ENCODE peak calls at places on chromosomes 12 and 14, in seven cellular contexts. T is lower lobe of right lung, E is AG04450, Z is omental fat pad, M is Peyer's patch, X is cardiac muscle cell, Q is PC-9. O is an unnamed sample.

GRCh38 chr12:112837629-112838191 is 46.2 kb downstream of the RPH3A start:
- DNase-seq in E (no peak), X (no peak), Q (peak), M (no peak), T (no peak), Z (no peak), O (no peak)

GRCh38 chr12:62785941-62786559 is 148.9 kb downstream of the PPM1H start:
- DNase-seq in M (no peak), E (peak), X (no peak), Q (peak), Z (no peak), T (no peak), O (no peak)

GRCh38 chr14:52043690-52044089 is 25.2 kb downstream of the NID2 start:
- DNase-seq in X (peak), T (no peak), M (peak), Z (no peak), E (no peak), Q (no peak), O (no peak)

GRCh38 chr14:81004575-81004974 is 49.2 kb downstream of the TSHR start:
- DNase-seq in T (no peak), E (no peak), M (no peak), Z (no peak), X (no peak), Q (no peak), O (no peak)

GRCh38 chr12:1657616-1658167 is 28.7 kb downstream of the WNT5B start:
- DNase-seq in Z (no peak), M (no peak), X (no peak), Q (peak), E (no peak), T (no peak), O (no peak)

GRCh38 chr14:52863339-52863700 is 71.9 kb upstream of the GNPNAT1 start:
- DNase-seq in E (no peak), X (no peak), Z (no peak), Q (no peak), T (no peak), M (no peak), O (no peak)

GRCh38 chr14:59022144-59022543 is 166.3 kb upstream of the DAAM1 start:
- DNase-seq in Q (no peak), M (no peak), E (no peak), Z (no peak), X (no peak), T (no peak), O (no peak)

GRCh38 chr14:64536488-64537245 is 3.9 kb upstream of the HSPA2 start:
- DNase-seq in Q (peak), M (no peak), X (no peak), T (no peak), Z (no peak), E (peak), O (no peak)

GRCh38 chr12:118625050-118625675 is 248.8 kb downstream of the SUDS3 start:
- DNase-seq in Q (no peak), X (no peak), T (no peak), M (no peak), Z (no peak), E (no peak), O (no peak)

GRCh38 chr14:76311410-76311758 is 64.6 kb upstream of the ESRRB start:
- DNase-seq in X (no peak), T (no peak), M (no peak), Q (no peak), Z (no peak), E (no peak), O (no peak)

GRCh38 chr12:107873223-107873622 is 98.7 kb downstream of the ASCL4 start:
- DNase-seq in M (no peak), E (no peak), T (no peak), Z (no peak), Q (no peak), X (no peak), O (no peak)

GRCh38 chr12:96878704-96879103 is 28.4 kb upstream of the NEDD1 start:
- DNase-seq in E (peak), M (no peak), Z (no peak), Q (no peak), X (no peak), T (no peak), O (no peak)

GRCh38 chr12:75738486-75738885 is 227.1 kb upstream of the KRR1 start:
- DNase-seq in Q (no peak), T (no peak), M (no peak), Z (no peak), X (peak), E (no peak), O (no peak)

GRCh38 chr12:12902036-12902435 is 10.7 kb downstream of the GPRC5A start:
- DNase-seq in E (no peak), X (no peak), M (no peak), Z (no peak), T (no peak), Q (peak), O (no peak)

GRCh38 chr14:85516239-85517112 is 13.5 kb upstream of the FLRT2 start:
- DNase-seq in M (no peak), T (no peak), Q (no peak), Z (no peak), X (no peak), E (no peak), O (no peak)

GRCh38 chr12:85065816-85066482 is 29.8 kb downstream of the LRRIQ1 start:
- DNase-seq in E (no peak), Q (no peak), T (no peak), X (no peak), M (no peak), Z (no peak), O (no peak)

GRCh38 chr12:7459973-7460372 is 16.0 kb upstream of the CD163L1 start:
- DNase-seq in Z (no peak), X (no peak), M (no peak), T (no peak), E (no peak), Q (no peak), O (no peak)

GRCh38 chr12:7460375-7461259 is 16.7 kb upstream of the CD163L1 start:
- DNase-seq in Q (peak), Z (no peak), X (peak), E (no peak), M (no peak), T (no peak), O (peak)
- TF ChIP-seq CTCF in Q (peak), Z (peak), X (peak), E (peak), M (peak), T (peak), O (peak)

DNA sequence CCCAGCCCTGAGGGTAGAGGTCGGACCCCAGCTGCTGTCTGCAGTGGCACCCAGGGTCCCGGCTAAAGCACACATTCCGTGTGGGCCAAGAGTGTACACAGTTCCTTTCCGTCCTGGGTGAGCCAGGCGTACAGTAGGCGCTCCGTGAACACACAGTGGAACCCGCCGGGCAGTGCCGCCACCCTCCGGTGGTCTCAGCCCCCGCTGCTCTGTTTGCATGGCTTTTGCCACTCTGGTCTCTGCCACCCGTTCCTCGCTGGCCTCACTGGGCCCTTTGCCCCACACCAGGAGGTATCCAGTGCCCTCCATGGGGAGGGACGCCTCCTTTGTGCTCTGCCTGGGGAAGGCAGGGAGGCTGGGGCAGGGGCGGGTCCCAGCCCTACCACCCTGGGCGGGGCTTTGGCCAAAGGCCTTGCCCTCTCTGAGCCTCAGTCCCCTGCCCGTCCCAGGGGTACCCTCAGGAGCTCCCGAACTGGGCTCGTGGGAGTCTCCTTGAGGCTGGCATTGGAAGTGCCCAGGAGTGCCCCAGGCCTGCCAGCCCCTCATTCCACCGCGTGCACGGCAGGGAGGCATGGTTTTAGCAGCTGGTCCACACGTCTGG is 13.0 kb downstream of the TRMT61A start:
- DNase-seq in Q (no peak), M (no peak), Z (no peak), X (no peak), T (peak), E (no peak), O (no peak)
- TF ChIP-seq CTCF in Q (no peak), M (no peak), Z (no peak), X (no peak), T (peak), E (no peak), O (no peak)

GRCh38 chr14:54784060-54784459 is 118.6 kb downstream of the GCH1 start:
- DNase-seq in X (peak), M (no peak), T (no peak), Q (no peak), Z (no peak), E (no peak), O (no peak)

GRCh38 chr14:54783660-54784015 is 119.0 kb downstream of the GCH1 start:
- DNase-seq in Z (no peak), X (no peak), T (no peak), E (no peak), M (no peak), Q (no peak), O (no peak)

GRCh38 chr14:54781936-54782802 is 120.5 kb downstream of the GCH1 start:
- DNase-seq in M (no peak), Z (no peak), X (no peak), T (no peak), E (no peak), Q (no peak), O (no peak)

GRCh38 chr14:54784657-54785056 is 118.0 kb downstream of the GCH1 start:
- DNase-seq in M (no peak), Q (no peak), X (no peak), Z (no peak), E (no peak), T (no peak), O (no peak)

DNA sequence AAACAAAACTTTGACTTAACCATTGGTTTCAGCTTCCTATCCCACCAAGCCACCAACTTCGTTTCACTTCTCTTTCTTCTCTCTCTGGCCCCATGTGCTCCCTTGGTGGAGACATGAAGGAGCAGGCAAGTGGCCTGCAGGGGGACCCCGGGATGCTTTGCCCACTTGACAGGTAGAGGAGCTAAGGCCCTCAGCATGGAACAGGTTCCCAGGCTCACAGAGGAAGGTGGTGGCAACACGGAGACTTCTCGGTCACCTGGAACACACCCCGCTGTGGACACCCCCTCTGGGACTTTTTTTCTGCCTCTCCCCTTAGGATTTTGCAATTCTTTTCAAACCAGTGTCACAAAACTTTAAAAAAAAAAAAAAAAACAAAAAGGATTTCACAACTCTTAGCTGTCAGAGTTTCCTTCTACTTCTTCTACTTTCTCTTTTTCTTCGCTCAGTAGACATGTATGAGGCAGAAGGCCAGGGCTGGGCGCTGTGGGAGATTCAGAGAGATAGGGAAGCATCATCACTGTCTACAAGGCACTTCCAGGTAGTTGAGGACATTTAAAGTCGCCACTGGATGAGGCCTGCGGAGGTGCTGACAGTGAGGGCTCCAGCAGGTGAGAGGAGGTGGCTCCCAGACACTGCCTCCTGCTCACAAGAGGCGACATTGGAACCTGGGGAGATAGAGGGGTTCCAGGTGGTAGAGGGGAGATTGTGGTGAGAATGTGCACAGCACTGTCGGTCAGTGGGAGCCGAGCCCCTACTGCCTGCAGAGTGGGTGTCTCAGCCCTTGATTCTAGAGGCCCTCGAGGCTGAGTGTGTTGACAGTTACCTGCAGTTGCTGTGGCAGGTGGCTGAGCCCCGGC is 119.6 kb downstream of the GCH1 start:
- DNase-seq in T (peak), Q (no peak), E (no peak), M (peak), X (no peak), Z (no peak), O (no peak)
- TF ChIP-seq CTCF in T (peak), Q (peak), E (peak), M (peak), X (peak), Z (no peak), O (no peak)

DNA sequence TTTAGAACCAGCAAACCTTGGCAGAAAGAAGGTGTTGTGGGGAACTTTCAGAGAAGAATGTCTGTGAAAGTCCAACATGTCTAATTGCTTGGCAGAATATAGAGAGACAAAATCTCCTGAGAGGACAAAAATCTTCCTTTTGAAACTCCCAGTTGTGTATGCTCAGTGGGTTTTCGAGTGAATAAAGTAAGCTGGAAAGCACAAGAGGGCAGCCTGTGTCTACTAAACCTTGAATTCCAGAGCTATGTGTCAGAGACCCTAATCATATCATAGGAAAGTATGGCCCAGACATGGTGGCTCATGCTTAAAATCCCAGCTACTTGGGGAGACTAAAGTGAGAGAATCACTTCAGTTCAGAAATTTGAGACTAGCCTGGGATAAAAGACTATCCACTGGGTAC is 661.2 kb downstream of the SLC16A7 start:
- DNase-seq in E (peak), Q (no peak), X (peak), T (no peak), Z (no peak), M (no peak), O (no peak)
- TF ChIP-seq CTCF in E (peak), Q (no peak), X (peak), T (no peak), Z (no peak), M (no peak), O (no peak)

GRCh38 chr12:4355843-4356327 is 23.6 kb downstream of the FGF23 start:
- DNase-seq in Q (no peak), M (no peak), T (peak), E (no peak), X (peak), Z (no peak), O (no peak)

GRCh38 chr12:4355150-4355842 is 24.2 kb downstream of the FGF23 start:
- DNase-seq in M (no peak), E (no peak), X (peak), Z (no peak), T (no peak), Q (no peak), O (no peak)

GRCh38 chr12:4353785-4354208 is 25.7 kb downstream of the FGF23 start:
- DNase-seq in T (no peak), Z (no peak), X (peak), M (no peak), E (no peak), Q (no peak), O (no peak)
- TF ChIP-seq CTCF in T (peak), Z (no peak), X (peak), M (peak), E (peak), Q (peak), O (peak)

GRCh38 chr12:5898874-5899273 is 46.2 kb downstream of the ANO2 start:
- DNase-seq in Z (no peak), Q (no peak), M (no peak), X (no peak), T (no peak), E (no peak), O (no peak)
- TF ChIP-seq CTCF in Z (no peak), Q (peak), M (no peak), X (no peak), T (no peak), E (no peak), O (no peak)

GRCh38 chr14:30584058-30584630 is 25.2 kb downstream of the G2E3 start:
- DNase-seq in M (no peak), Q (no peak), T (no peak), Z (no peak), E (no peak), X (no peak), O (no peak)
- TF ChIP-seq CTCF in M (no peak), Q (no peak), T (no peak), Z (no peak), E (no peak), X (no peak), O (no peak)

GRCh38 chr12:64019654-64020053 is 175.2 kb downstream of the SRGAP1 start:
- DNase-seq in Z (no peak), Q (no peak), T (no peak), E (no peak), M (no peak), X (no peak), O (no peak)

GRCh38 chr12:64018524-64018923 is 174.0 kb downstream of the SRGAP1 start:
- DNase-seq in M (no peak), Z (no peak), Q (no peak), E (no peak), T (no peak), X (no peak), O (no peak)

GRCh38 chr12:64016521-64016920 is 172.0 kb downstream of the SRGAP1 start:
- DNase-seq in X (no peak), Z (no peak), Q (no peak), T (no peak), E (no peak), M (no peak), O (no peak)

DNA sequence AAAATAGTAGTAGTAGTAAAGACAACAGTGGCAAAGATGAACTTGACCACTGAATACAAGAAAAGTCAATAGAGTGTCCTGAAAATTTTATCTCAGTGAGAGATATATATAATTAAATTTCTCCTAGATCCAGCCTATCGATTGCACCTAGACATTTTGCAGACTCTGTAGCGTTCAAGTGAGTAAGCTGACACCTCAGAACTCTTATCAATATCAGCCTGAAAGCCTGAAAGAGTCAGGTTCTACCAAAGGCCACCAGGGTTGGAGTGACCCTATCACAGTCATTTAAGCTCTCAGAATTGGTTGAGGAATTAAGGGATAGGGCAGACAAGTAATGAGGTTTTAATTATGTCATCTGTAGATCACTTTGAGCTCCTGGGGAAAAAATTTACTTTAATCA is 174.6 kb downstream of the SRGAP1 start:
- DNase-seq in T (no peak), X (no peak), Z (no peak), M (no peak), E (no peak), Q (no peak), O (no peak)
- TF ChIP-seq CTCF in T (no peak), X (no peak), Z (no peak), M (no peak), E (no peak), Q (no peak), O (no peak)

GRCh38 chr12:2673966-2674810 is 120.6 kb upstream of the FKBP4 start:
- DNase-seq in Z (no peak), M (no peak), X (no peak), E (no peak), Q (no peak), T (no peak), O (no peak)
- TF ChIP-seq CTCF in Z (no peak), M (no peak), X (no peak), E (no peak), Q (no peak), T (no peak), O (no peak)

GRCh38 chr12:117470804-117471203 is 109.4 kb upstream of the NOS1 start:
- DNase-seq in M (no peak), Q (no peak), Z (no peak), E (no peak), T (no peak), X (no peak), O (no peak)

GRCh38 chr12:117476341-117476740 is 114.9 kb upstream of the NOS1 start:
- DNase-seq in X (no peak), T (no peak), E (no peak), M (no peak), Q (no peak), Z (no peak), O (no peak)

GRCh38 chr12:117469883-117470483 is 108.6 kb upstream of the NOS1 start:
- DNase-seq in T (no peak), Q (no peak), M (no peak), X (no peak), Z (no peak), E (no peak), O (no peak)

GRCh38 chr12:117473856-117474255 is 112.4 kb upstream of the NOS1 start:
- DNase-seq in T (no peak), Z (no peak), Q (no peak), E (no peak), M (no peak), X (no peak), O (no peak)

GRCh38 chr12:117472983-117473382 is 111.6 kb upstream of the NOS1 start:
- DNase-seq in T (no peak), E (no peak), M (no peak), Z (no peak), Q (no peak), X (peak), O (no peak)
- TF ChIP-seq CTCF in T (peak), E (no peak), M (no peak), Z (no peak), Q (peak), X (no peak), O (peak)

O was measured in D721Med.